ENCODE peak calls at places on chromosomes 7 and 10, in five cellular contexts. One of them, this sample, is unnamed.

GRCh38 chr7:8532116-8532515 is 98.7 kb downstream of the NXPH1 start:
- DNase-seq in GM12865: no peak
- DNase-seq in brain microvascular endothelial cell: no peak
- DNase-seq in AG04450: no peak
- DNase-seq in psoas muscle: no peak
- DNase-seq in this sample: no peak

GRCh38 chr10:11869743-11870460 is 46.7 kb downstream of the PROSER2 start:
- DNase-seq in GM12865: no peak
- DNase-seq in brain microvascular endothelial cell: no peak
- DNase-seq in AG04450: no peak
- DNase-seq in psoas muscle: no peak
- DNase-seq in this sample: no peak

GRCh38 chr7:7695418-7695817 is 23.0 kb downstream of the RPA3 start:
- DNase-seq in GM12865: no peak
- DNase-seq in brain microvascular endothelial cell: no peak
- DNase-seq in AG04450: no peak
- DNase-seq in psoas muscle: no peak
- DNase-seq in this sample: no peak

GRCh38 chr7:13981070-13981469 is 8.4 kb downstream of the ETV1 start:
- DNase-seq in GM12865: no peak
- DNase-seq in brain microvascular endothelial cell: peak
- DNase-seq in AG04450: peak
- DNase-seq in psoas muscle: no peak
- DNase-seq in this sample: peak

GRCh38 chr10:3423411-3423810 is 250.8 kb upstream of the PITRM1 start:
- DNase-seq in GM12865: no peak
- DNase-seq in brain microvascular endothelial cell: no peak
- DNase-seq in AG04450: no peak
- DNase-seq in psoas muscle: no peak
- DNase-seq in this sample: no peak

GRCh38 chr7:10237306-10237705 is 736.4 kb upstream of the PHF14 start:
- DNase-seq in GM12865: no peak
- DNase-seq in brain microvascular endothelial cell: peak
- DNase-seq in AG04450: no peak
- DNase-seq in psoas muscle: no peak
- DNase-seq in this sample: no peak

GRCh38 chr10:59375990-59376389 is 13.6 kb upstream of the FAM13C start:
- DNase-seq in GM12865: no peak
- DNase-seq in brain microvascular endothelial cell: peak
- DNase-seq in AG04450: no peak
- DNase-seq in psoas muscle: no peak
- DNase-seq in this sample: no peak

GRCh38 chr10:3636356-3637181 is 148.4 kb downstream of the KLF6 start:
- DNase-seq in GM12865: no peak
- DNase-seq in brain microvascular endothelial cell: no peak
- DNase-seq in AG04450: no peak
- DNase-seq in psoas muscle: no peak
- DNase-seq in this sample: no peak

GRCh38 chr7:16114633-16115032 is 306.7 kb downstream of the CRPPA start:
- DNase-seq in GM12865: no peak
- DNase-seq in brain microvascular endothelial cell: no peak
- DNase-seq in AG04450: peak
- DNase-seq in psoas muscle: no peak
- DNase-seq in this sample: no peak

DNA sequence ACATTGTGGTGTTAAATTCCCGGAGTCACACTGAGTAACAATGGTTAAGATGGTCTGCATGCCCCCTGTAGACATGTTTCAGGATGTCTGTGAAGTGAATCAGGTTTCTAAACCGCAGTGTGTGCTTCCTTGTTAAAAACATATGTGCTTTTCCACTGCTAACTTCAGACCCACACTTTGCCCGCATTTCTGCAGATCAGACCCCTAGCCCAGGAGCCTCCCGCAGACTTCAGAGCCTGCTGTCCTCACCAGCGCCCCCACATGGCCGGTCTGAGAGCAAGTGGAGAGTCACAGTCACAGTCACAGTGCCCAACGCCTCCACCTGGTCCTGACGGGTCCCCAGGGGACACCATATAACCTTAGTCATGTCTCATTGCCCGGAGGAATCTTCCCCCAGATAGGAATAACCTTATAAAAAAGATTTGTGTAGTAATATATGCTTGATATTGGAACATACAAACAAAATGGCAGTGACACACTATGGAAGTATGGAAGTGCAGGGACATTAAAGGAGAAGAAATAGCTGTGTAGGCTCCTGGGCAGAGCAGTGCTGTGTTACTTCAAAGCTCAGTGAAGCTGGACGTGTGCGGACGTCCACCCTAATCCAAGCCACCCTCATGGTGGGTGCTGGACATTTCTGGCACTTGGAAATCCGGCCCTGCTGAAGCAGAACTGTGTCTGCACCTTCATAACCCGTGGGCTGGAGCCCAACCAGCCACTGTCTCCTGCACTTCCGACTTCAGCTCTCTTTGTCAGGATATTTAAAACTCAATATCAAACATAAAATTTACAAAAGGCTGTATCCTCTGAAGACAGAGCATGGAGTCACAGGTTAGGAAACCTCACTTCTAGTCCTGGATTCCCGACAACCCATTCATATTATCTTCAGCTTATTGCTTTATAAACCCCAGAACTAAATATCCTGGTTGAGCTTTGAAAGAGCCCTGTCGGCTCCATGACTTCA is 29.0 kb downstream of the GSTO2 start:
- DNase-seq in GM12865: no peak
- DNase-seq in brain microvascular endothelial cell: peak
- DNase-seq in AG04450: no peak
- DNase-seq in psoas muscle: no peak
- DNase-seq in this sample: no peak
- TF ChIP-seq CTCF in GM12865: peak
- TF ChIP-seq CTCF in brain microvascular endothelial cell: peak
- TF ChIP-seq CTCF in AG04450: peak
- TF ChIP-seq CTCF in psoas muscle: no peak
- TF ChIP-seq CTCF in this sample: peak

DNA sequence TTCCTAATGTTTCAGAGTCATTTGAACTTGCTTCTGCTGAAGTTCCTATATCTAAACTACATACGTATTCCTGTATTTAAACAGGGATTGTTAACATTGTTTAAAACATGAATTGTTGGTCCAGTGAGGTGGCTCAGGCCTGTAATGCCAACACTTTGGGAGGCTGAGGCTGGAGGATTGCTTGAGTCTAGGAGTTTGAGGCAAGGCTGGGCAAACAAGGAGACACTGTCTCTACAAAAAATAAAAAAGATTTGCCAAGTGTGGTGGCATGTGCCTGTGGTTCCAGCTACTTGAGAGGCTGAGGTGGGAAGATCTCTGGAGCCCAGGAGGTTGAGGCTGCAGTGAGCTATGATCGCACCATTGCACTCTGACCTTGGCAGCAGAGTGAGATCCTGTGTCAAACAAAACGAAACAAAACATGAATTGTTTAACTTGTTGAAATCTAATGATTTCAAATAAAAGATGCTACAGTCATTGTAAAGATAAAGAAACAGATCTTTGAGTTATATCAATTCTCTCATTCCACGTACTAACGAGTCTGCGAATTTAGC is 809.4 kb downstream of the TYW1 start:
- DNase-seq in GM12865: no peak
- DNase-seq in brain microvascular endothelial cell: no peak
- DNase-seq in AG04450: no peak
- DNase-seq in psoas muscle: no peak
- DNase-seq in this sample: no peak
- H3K4me3 ChIP-seq in GM12865: no peak
- H3K4me3 ChIP-seq in brain microvascular endothelial cell: no peak
- H3K4me3 ChIP-seq in AG04450: no peak
- H3K4me3 ChIP-seq in psoas muscle: no peak
- H3K4me3 ChIP-seq in this sample: no peak

DNA sequence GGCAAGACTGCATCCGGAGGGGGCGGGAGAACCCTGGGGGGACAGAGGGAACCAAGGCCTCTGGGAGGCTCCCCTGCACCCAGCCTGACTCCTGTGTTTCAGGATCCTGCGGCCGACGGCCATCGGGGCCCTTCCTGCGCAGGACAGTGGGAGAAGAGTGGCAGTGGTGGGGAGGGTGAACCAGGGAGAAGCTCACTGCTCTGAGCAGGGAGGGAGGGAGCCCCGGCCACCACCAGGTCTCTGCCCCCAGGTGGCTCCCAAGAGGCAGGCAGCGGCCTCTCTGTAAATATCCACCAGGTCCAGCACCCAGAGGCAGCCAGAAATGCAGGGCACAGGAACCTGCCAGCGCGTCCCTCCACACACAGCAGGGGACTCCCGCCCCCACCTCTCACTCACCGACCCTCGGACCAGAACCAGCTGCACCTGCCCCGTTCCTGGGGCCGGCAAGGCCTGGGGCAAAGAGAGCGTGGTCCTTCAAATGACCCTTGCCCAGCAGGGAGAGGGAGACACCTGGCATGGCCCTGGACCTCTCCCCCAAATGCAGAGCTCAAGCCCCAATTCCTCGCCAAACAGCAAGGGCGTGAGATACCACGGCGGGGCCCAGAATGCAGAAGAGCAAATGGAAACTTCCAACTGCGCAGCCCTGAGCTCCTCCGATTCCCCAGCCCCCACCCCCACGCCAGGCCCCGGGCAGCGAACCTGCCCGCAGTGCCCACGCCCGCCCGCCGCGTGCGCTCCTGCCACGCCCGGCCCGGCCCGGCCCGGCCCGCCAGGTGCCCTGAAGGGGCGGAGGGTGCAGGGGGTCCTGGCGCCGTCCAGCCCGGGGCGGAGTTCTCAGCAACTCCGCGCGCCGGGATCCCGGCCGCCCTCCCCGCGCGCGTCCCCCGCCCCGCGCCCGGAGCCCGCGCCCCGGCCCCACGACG is 805 bp downstream of the RASGEF1A start:
- DNase-seq in GM12865: no peak
- DNase-seq in brain microvascular endothelial cell: no peak
- DNase-seq in AG04450: no peak
- DNase-seq in psoas muscle: no peak
- DNase-seq in this sample: no peak
- TF ChIP-seq CTCF in GM12865: no peak
- TF ChIP-seq CTCF in brain microvascular endothelial cell: peak
- TF ChIP-seq CTCF in AG04450: no peak
- TF ChIP-seq CTCF in psoas muscle: peak
- TF ChIP-seq CTCF in this sample: peak

DNA sequence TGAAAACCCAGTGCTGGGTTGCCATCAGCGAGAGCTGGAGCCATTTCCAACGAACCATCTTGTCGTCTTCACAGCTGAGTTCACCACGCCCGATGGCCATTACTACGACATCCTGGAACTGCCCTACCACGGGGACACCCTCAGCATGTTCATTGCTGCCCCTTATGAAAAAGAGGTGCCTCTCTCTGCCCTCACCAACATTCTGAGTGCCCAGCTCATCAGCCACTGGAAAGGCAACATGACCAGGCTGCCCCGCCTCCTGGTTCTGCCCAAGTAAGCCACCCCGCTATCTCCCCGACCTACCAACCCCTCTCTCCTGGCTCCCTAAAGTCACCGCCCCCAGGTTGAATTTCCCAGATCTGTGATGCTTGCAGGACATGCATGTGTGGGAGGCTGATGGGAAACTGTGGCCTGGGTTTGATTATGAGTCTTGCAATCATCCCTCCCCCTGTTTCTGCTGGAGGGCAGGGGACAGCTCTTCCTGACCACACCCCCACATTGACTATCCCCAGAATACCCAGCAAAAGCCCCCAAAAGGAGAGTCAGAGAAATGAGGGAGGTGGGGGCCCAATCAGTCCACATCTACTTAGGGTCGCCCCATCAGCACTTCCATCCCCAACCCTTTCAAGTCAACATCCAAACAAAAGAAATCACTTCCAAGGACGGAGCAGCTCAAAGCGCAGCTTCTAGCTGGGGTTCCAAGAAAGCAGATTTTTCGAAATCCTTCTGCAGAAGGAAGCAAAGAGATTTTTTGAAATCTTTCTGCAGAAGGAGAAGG is 6.9 kb downstream of the SERPINE1 start:
- DNase-seq in GM12865: no peak
- DNase-seq in brain microvascular endothelial cell: peak
- DNase-seq in AG04450: no peak
- DNase-seq in psoas muscle: no peak
- DNase-seq in this sample: no peak
- H3K4me3 ChIP-seq in GM12865: no peak
- H3K4me3 ChIP-seq in brain microvascular endothelial cell: peak
- H3K4me3 ChIP-seq in AG04450: peak
- H3K4me3 ChIP-seq in psoas muscle: no peak
- H3K4me3 ChIP-seq in this sample: no peak

GRCh38 chr7:139990571-139990970 is 72.2 kb downstream of the PARP12 start:
- DNase-seq in GM12865: no peak
- DNase-seq in brain microvascular endothelial cell: no peak
- DNase-seq in AG04450: no peak
- DNase-seq in psoas muscle: no peak
- DNase-seq in this sample: no peak

GRCh38 chr7:139989366-139990141 is 73.2 kb downstream of the PARP12 start:
- DNase-seq in GM12865: peak
- DNase-seq in brain microvascular endothelial cell: no peak
- DNase-seq in AG04450: no peak
- DNase-seq in psoas muscle: no peak
- DNase-seq in this sample: no peak

GRCh38 chr7:139985811-139986210 is 76.9 kb downstream of the PARP12 start:
- DNase-seq in GM12865: no peak
- DNase-seq in brain microvascular endothelial cell: no peak
- DNase-seq in AG04450: no peak
- DNase-seq in psoas muscle: no peak
- DNase-seq in this sample: no peak

GRCh38 chr7:139990142-139990535 is 72.6 kb downstream of the PARP12 start:
- DNase-seq in GM12865: no peak
- DNase-seq in brain microvascular endothelial cell: no peak
- DNase-seq in AG04450: no peak
- DNase-seq in psoas muscle: no peak
- DNase-seq in this sample: no peak

GRCh38 chr7:139987691-139988516 is 74.8 kb downstream of the PARP12 start:
- DNase-seq in GM12865: no peak
- DNase-seq in brain microvascular endothelial cell: no peak
- DNase-seq in AG04450: no peak
- DNase-seq in psoas muscle: no peak
- DNase-seq in this sample: no peak
- TF ChIP-seq CTCF in GM12865: no peak
- TF ChIP-seq CTCF in brain microvascular endothelial cell: peak
- TF ChIP-seq CTCF in AG04450: no peak
- TF ChIP-seq CTCF in psoas muscle: no peak
- TF ChIP-seq CTCF in this sample: no peak

GRCh38 chr10:124944982-124945381 is 3.1 kb downstream of the ZRANB1 start:
- DNase-seq in GM12865: no peak
- DNase-seq in brain microvascular endothelial cell: no peak
- DNase-seq in AG04450: no peak
- DNase-seq in psoas muscle: no peak
- DNase-seq in this sample: no peak
- H3K4me3 ChIP-seq in GM12865: no peak
- H3K4me3 ChIP-seq in brain microvascular endothelial cell: no peak
- H3K4me3 ChIP-seq in AG04450: no peak
- H3K4me3 ChIP-seq in psoas muscle: peak
- H3K4me3 ChIP-seq in this sample: no peak